ENCODE peak calls at places on chromosomes 5 and 9, in ten cellular contexts. One of them, this sample, is unnamed.

GRCh38 chr9:69877852-69878507 is 57.4 kb downstream of the CFAP95 start:
- DNase-seq in GM10248: peak; percentile 9
- DNase-seq in uterus: no peak
- DNase-seq in GM06990: no peak
- DNase-seq in neural progenitor cell: peak; percentile 50
- DNase-seq in cardiac muscle cell: peak; percentile 24
- DNase-seq in choroid plexus epithelial cell: peak; percentile 65
- DNase-seq in HCT116: peak; percentile 22
- DNase-seq in progenitor cell of endocrine pancreas: no peak
- DNase-seq in AG10803: peak; percentile 59
- DNase-seq in this sample: peak; percentile 22

GRCh38 chr5:75265731-75266130 is 29.1 kb upstream of the ANKRD31 start:
- DNase-seq in GM10248: peak; percentile 20
- DNase-seq in uterus: no peak
- DNase-seq in GM06990: no peak
- DNase-seq in neural progenitor cell: peak; percentile 35
- DNase-seq in cardiac muscle cell: peak; percentile 40
- DNase-seq in choroid plexus epithelial cell: peak; percentile 81
- DNase-seq in HCT116: peak; percentile 37
- DNase-seq in progenitor cell of endocrine pancreas: no peak
- DNase-seq in AG10803: peak; percentile 52
- DNase-seq in this sample: peak; percentile 31

GRCh38 chr5:67094476-67095300 is 101.9 kb downstream of the CD180 start:
- DNase-seq in GM10248: no peak
- DNase-seq in uterus: peak; percentile 18
- DNase-seq in GM06990: no peak
- DNase-seq in neural progenitor cell: peak; percentile 38
- DNase-seq in cardiac muscle cell: peak; percentile 39
- DNase-seq in choroid plexus epithelial cell: peak; percentile 96
- DNase-seq in HCT116: no peak
- DNase-seq in progenitor cell of endocrine pancreas: no peak
- DNase-seq in AG10803: peak; percentile 56
- DNase-seq in this sample: no peak

GRCh38 chr5:448061-448765 is 5.2 kb downstream of the EXOC3 start:
- DNase-seq in GM10248: no peak
- DNase-seq in uterus: no peak
- DNase-seq in GM06990: no peak
- DNase-seq in neural progenitor cell: no peak
- DNase-seq in cardiac muscle cell: no peak
- DNase-seq in choroid plexus epithelial cell: no peak
- DNase-seq in HCT116: no peak
- DNase-seq in progenitor cell of endocrine pancreas: no peak
- DNase-seq in AG10803: no peak
- DNase-seq in this sample: no peak

GRCh38 chr9:71909887-71910601 is 949 bp downstream of the ABHD17B start:
- DNase-seq in GM10248: peak; percentile 36
- DNase-seq in uterus: no peak
- DNase-seq in GM06990: peak; percentile 67
- DNase-seq in neural progenitor cell: peak; percentile 86
- DNase-seq in cardiac muscle cell: peak; percentile 46
- DNase-seq in choroid plexus epithelial cell: peak; percentile 37
- DNase-seq in HCT116: no peak
- DNase-seq in progenitor cell of endocrine pancreas: peak; percentile 65
- DNase-seq in AG10803: peak; percentile 18
- DNase-seq in this sample: peak; percentile 40

GRCh38 chr9:70449461-70449860 is 35.0 kb upstream of the KLF9 start:
- DNase-seq in GM10248: no peak
- DNase-seq in uterus: no peak
- DNase-seq in GM06990: no peak
- DNase-seq in neural progenitor cell: no peak
- DNase-seq in cardiac muscle cell: no peak
- DNase-seq in choroid plexus epithelial cell: no peak
- DNase-seq in HCT116: no peak
- DNase-seq in progenitor cell of endocrine pancreas: no peak
- DNase-seq in AG10803: no peak
- DNase-seq in this sample: no peak

GRCh38 chr5:175517824-175518450 is 39.6 kb downstream of the SFXN1 start:
- DNase-seq in GM10248: peak; percentile 29
- DNase-seq in uterus: no peak
- DNase-seq in GM06990: no peak
- DNase-seq in neural progenitor cell: no peak
- DNase-seq in cardiac muscle cell: no peak
- DNase-seq in choroid plexus epithelial cell: peak; percentile 92
- DNase-seq in HCT116: peak; percentile 8
- DNase-seq in progenitor cell of endocrine pancreas: no peak
- DNase-seq in AG10803: peak; percentile 18
- DNase-seq in this sample: peak; percentile 36

GRCh38 chr5:112735702-112736101 is 2.0 kb upstream of the APC start:
- DNase-seq in GM10248: no peak
- DNase-seq in uterus: no peak
- DNase-seq in GM06990: no peak
- DNase-seq in neural progenitor cell: no peak
- DNase-seq in cardiac muscle cell: no peak
- DNase-seq in choroid plexus epithelial cell: peak; percentile 4
- DNase-seq in HCT116: no peak
- DNase-seq in progenitor cell of endocrine pancreas: no peak
- DNase-seq in AG10803: peak; percentile 64
- DNase-seq in this sample: no peak

DNA sequence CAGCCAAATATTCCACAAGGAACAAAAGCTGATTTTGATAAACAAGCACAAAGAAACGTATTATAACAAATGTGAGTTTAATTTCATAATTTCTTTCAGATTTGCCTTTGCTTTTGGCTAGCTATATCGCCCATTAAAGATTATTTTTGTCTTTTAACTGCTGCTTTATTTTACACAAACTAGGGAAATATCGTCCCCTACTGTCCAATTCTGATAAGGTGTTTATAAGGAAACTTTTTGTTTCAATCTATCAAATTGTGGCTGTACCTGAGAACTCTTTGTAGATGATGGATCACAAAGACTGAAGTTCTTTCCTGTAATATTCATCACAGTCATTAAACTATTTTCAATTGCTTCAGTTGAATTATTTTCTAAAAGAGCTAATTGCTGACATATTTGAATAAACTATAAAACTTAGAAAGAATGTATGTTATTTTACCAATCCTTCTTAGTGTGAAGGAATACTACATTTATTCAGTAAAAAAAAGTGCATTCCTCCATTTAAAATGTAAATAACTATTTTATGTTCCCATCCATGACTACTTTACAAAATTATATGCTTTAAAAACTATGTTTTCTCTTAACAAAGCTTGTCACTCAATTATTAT is 431.3 kb upstream of the ITGA1 start:
- DNase-seq in GM10248: no peak
- DNase-seq in uterus: no peak
- DNase-seq in GM06990: no peak
- DNase-seq in neural progenitor cell: peak; percentile 40
- DNase-seq in cardiac muscle cell: peak; percentile 26
- DNase-seq in choroid plexus epithelial cell: peak; percentile 28
- DNase-seq in HCT116: no peak
- DNase-seq in progenitor cell of endocrine pancreas: no peak
- DNase-seq in AG10803: peak; percentile 1
- DNase-seq in this sample: no peak
- TF ChIP-seq CTCF in GM10248: peak; percentile 46
- TF ChIP-seq CTCF in uterus: no peak
- TF ChIP-seq CTCF in GM06990: peak; percentile 54
- TF ChIP-seq CTCF in neural progenitor cell: peak; percentile 79
- TF ChIP-seq CTCF in cardiac muscle cell: peak; percentile 39
- TF ChIP-seq CTCF in choroid plexus epithelial cell: peak; percentile 62
- TF ChIP-seq CTCF in HCT116: peak; percentile 57
- TF ChIP-seq CTCF in progenitor cell of endocrine pancreas: peak; percentile 76
- TF ChIP-seq CTCF in AG10803: peak; percentile 64
- TF ChIP-seq CTCF in this sample: peak; percentile 33

DNA sequence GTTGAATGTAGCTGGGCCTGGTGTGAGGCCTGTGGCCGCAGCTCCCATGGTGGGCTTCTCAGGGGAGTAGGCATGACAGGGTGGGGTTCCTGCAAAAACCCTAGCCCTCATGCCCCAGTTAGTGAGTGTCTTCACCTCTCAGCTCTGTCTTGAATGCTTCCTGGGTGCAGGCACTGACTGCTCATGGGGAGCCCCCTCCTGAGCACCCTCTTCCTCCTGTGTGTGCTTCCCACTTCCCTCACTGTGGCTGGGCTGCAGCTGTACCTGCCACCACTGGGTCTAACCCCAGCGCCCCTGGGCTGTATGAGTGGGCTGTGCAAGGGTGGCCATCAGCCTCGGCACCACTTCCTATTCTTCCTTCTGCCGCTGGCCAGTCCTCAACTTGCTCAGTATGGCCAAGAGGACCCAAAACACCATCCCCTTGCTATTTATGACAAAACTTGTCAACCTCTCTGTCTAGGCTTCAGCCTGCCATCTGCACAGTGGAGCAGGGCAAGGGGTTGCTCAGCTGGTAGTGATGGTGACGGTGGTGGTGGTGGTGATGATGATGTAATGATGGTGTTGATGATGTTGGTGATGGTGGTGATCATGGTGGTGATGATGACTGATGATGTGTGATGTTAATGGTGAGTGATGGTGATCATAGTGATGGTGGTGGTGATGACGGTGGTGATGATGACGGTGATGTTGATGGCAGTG is 67.5 kb downstream of the RXRA start:
- DNase-seq in GM10248: no peak
- DNase-seq in uterus: no peak
- DNase-seq in GM06990: no peak
- DNase-seq in neural progenitor cell: no peak
- DNase-seq in cardiac muscle cell: no peak
- DNase-seq in choroid plexus epithelial cell: no peak
- DNase-seq in HCT116: no peak
- DNase-seq in progenitor cell of endocrine pancreas: no peak
- DNase-seq in AG10803: no peak
- DNase-seq in this sample: no peak
- TF ChIP-seq CTCF in GM10248: no peak
- TF ChIP-seq CTCF in uterus: no peak
- TF ChIP-seq CTCF in GM06990: no peak
- TF ChIP-seq CTCF in neural progenitor cell: no peak
- TF ChIP-seq CTCF in cardiac muscle cell: no peak
- TF ChIP-seq CTCF in choroid plexus epithelial cell: no peak
- TF ChIP-seq CTCF in HCT116: no peak
- TF ChIP-seq CTCF in progenitor cell of endocrine pancreas: no peak
- TF ChIP-seq CTCF in AG10803: no peak
- TF ChIP-seq CTCF in this sample: no peak

DNA sequence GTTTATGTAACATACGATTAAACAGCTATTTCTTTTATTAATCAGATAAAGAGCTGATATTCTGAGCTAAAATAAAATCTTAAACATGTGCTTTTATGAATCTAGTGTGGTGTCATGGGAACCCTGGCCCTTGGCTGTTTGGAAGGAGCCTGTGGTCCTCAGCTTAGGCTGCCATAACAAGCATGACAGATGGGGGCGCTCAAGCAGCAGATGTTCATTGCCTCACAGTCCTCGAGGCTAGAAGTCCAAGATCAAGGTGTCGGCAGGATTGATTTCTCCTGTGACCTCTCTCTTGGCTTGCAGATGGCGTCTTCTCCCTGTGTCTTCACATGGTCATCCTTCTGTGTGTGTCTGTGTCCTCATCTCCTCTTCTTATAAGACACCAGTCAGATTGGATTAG is 448.2 kb downstream of the GADD45G start:
- DNase-seq in GM10248: no peak
- DNase-seq in uterus: no peak
- DNase-seq in GM06990: no peak
- DNase-seq in neural progenitor cell: no peak
- DNase-seq in cardiac muscle cell: no peak
- DNase-seq in choroid plexus epithelial cell: peak; percentile 4
- DNase-seq in HCT116: peak; percentile 18
- DNase-seq in progenitor cell of endocrine pancreas: no peak
- DNase-seq in AG10803: no peak
- DNase-seq in this sample: no peak
- TF ChIP-seq CTCF in GM10248: no peak
- TF ChIP-seq CTCF in uterus: no peak
- TF ChIP-seq CTCF in GM06990: peak; percentile 36
- TF ChIP-seq CTCF in neural progenitor cell: peak; percentile 47
- TF ChIP-seq CTCF in cardiac muscle cell: no peak
- TF ChIP-seq CTCF in choroid plexus epithelial cell: peak; percentile 24
- TF ChIP-seq CTCF in HCT116: peak; percentile 51
- TF ChIP-seq CTCF in progenitor cell of endocrine pancreas: peak; percentile 36
- TF ChIP-seq CTCF in AG10803: peak; percentile 25
- TF ChIP-seq CTCF in this sample: no peak

GRCh38 chr5:1470762-1471211 is 25.5 kb upstream of the SLC6A3 start:
- DNase-seq in GM10248: no peak
- DNase-seq in uterus: peak; percentile 13
- DNase-seq in GM06990: no peak
- DNase-seq in neural progenitor cell: no peak
- DNase-seq in cardiac muscle cell: no peak
- DNase-seq in choroid plexus epithelial cell: no peak
- DNase-seq in HCT116: no peak
- DNase-seq in progenitor cell of endocrine pancreas: no peak
- DNase-seq in AG10803: no peak
- DNase-seq in this sample: no peak

GRCh38 chr5:1466631-1467265 is 21.5 kb upstream of the SLC6A3 start:
- DNase-seq in GM10248: no peak
- DNase-seq in uterus: peak; percentile 10
- DNase-seq in GM06990: no peak
- DNase-seq in neural progenitor cell: no peak
- DNase-seq in cardiac muscle cell: no peak
- DNase-seq in choroid plexus epithelial cell: no peak
- DNase-seq in HCT116: no peak
- DNase-seq in progenitor cell of endocrine pancreas: no peak
- DNase-seq in AG10803: no peak
- DNase-seq in this sample: no peak

GRCh38 chr5:1467341-1468246 is 22.4 kb upstream of the SLC6A3 start:
- DNase-seq in GM10248: no peak
- DNase-seq in uterus: peak; percentile 8
- DNase-seq in GM06990: no peak
- DNase-seq in neural progenitor cell: no peak
- DNase-seq in cardiac muscle cell: no peak
- DNase-seq in choroid plexus epithelial cell: no peak
- DNase-seq in HCT116: no peak
- DNase-seq in progenitor cell of endocrine pancreas: no peak
- DNase-seq in AG10803: no peak
- DNase-seq in this sample: no peak

GRCh38 chr5:1468247-1468612 is 23.0 kb upstream of the SLC6A3 start:
- DNase-seq in GM10248: no peak
- DNase-seq in uterus: peak; percentile 16
- DNase-seq in GM06990: no peak
- DNase-seq in neural progenitor cell: peak; percentile 77
- DNase-seq in cardiac muscle cell: peak; percentile 57
- DNase-seq in choroid plexus epithelial cell: peak; percentile 34
- DNase-seq in HCT116: no peak
- DNase-seq in progenitor cell of endocrine pancreas: peak; percentile 35
- DNase-seq in AG10803: peak; percentile 15
- DNase-seq in this sample: no peak

DNA sequence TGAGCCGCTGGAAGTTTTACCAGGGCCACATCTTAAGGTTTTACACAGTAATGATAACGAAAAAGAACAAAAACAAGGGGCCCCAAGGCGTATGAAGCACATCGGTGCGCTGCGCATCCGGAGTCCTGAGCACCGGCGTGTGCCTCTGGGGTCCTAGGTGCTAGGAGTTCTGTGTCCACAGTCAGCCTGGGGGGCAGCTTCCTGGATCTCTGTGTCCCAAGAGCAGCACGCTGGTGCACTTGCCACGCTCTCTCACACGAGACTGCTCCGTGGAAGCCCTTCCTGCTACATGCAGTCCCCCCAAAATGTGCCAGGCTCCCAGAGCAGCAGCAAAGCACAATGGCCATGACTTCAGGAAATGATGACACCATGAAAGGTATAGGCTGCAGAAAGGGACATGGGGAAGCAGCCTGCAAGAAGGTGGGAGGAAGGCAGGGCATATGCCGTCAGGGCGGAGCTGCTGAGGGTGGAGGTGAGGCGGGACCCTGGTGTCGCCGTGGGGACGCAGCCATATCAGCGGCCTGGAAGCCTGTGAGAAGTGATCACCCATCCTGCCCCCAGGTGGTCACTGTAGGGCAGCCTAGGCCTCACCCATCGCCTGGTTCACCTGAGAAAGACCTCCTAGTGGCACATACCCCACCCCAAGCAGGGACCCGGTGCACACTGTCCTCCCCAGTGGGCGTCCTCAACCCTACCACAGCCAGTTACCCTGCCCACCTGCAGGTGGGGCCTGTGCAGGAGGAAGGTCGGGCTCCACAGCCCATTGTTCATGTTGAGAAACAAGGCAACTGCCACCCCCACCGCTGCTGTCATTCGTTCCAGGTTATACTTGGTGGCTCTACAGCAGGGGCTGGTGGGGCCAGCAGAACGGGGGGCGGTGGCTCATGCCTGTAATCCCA is 23.6 kb upstream of the SLC6A3 start:
- DNase-seq in GM10248: no peak
- DNase-seq in uterus: peak; percentile 8
- DNase-seq in GM06990: no peak
- DNase-seq in neural progenitor cell: no peak
- DNase-seq in cardiac muscle cell: no peak
- DNase-seq in choroid plexus epithelial cell: no peak
- DNase-seq in HCT116: no peak
- DNase-seq in progenitor cell of endocrine pancreas: no peak
- DNase-seq in AG10803: no peak
- DNase-seq in this sample: no peak
- TF ChIP-seq CTCF in GM10248: no peak
- TF ChIP-seq CTCF in uterus: no peak
- TF ChIP-seq CTCF in GM06990: no peak
- TF ChIP-seq CTCF in neural progenitor cell: no peak
- TF ChIP-seq CTCF in cardiac muscle cell: no peak
- TF ChIP-seq CTCF in choroid plexus epithelial cell: no peak
- TF ChIP-seq CTCF in HCT116: no peak
- TF ChIP-seq CTCF in progenitor cell of endocrine pancreas: no peak
- TF ChIP-seq CTCF in AG10803: no peak
- TF ChIP-seq CTCF in this sample: no peak